ENCODE peak calls at places on chromosomes 16 and 17, in seven cellular contexts. M is prostate gland, P is omental fat pad, Z is AG09309, D is ovary, H is transverse colon, K is fibroblast of lung. U is an unnamed sample.
A peak's percentile ranks its signal among the peaks of the same experiment; 100 is the strongest.

GRCh38 chr16:28534542-28535373 is 4.0 kb downstream of the NUPR1 start:
- DNase-seq in M (no peak), P (peak; percentile 57), Z (peak; percentile 61), D (no peak), H (peak; percentile 47), K (peak; percentile 73), U (no peak)

GRCh38 chr16:10093564-10093963 is 88.7 kb downstream of the GRIN2A start:
- DNase-seq in M (no peak), P (no peak), Z (no peak), D (no peak), H (no peak), K (no peak), U (no peak)

GRCh38 chr17:57289130-57289529 is 32.8 kb downstream of the MSI2 start:
- DNase-seq in M (no peak), P (no peak), Z (no peak), D (no peak), H (no peak), K (no peak), U (no peak)

GRCh38 chr17:81701288-81702071 is 1.7 kb upstream of the MRPL12 start:
- DNase-seq in M (no peak), P (no peak), Z (no peak), D (no peak), H (no peak), K (no peak), U (no peak)

GRCh38 chr17:7705269-7706255 is 560 bp downstream of the EFNB3 start:
- DNase-seq in M (no peak), P (no peak), Z (no peak), D (no peak), H (no peak), K (no peak), U (no peak)

GRCh38 chr17:59791603-59792457 is 84.4 kb downstream of the VMP1 start:
- DNase-seq in M (no peak), P (no peak), Z (no peak), D (no peak), H (no peak), K (no peak), U (no peak)

GRCh38 chr17:32875230-32875903 is 1.6 kb downstream of the MYO1D start:
- DNase-seq in M (no peak), P (no peak), Z (no peak), D (no peak), H (no peak), K (no peak), U (no peak)

GRCh38 chr17:27974531-27975145 is 67.8 kb upstream of the NLK start:
- DNase-seq in M (no peak), P (no peak), Z (no peak), D (no peak), H (no peak), K (no peak), U (no peak)

GRCh38 chr17:35084987-35085386 is 21.5 kb upstream of the RFFL start:
- DNase-seq in M (no peak), P (no peak), Z (no peak), D (no peak), H (peak; percentile 21), K (peak; percentile 40), U (no peak)

GRCh38 chr17:66689192-66689591 is 145.7 kb upstream of the CACNG5 start:
- DNase-seq in M (no peak), P (no peak), Z (no peak), D (no peak), H (no peak), K (no peak), U (no peak)

GRCh38 chr17:44602970-44603369 is 45.7 kb downstream of the FZD2 start:
- DNase-seq in M (no peak), P (no peak), Z (no peak), D (no peak), H (no peak), K (no peak), U (no peak)

DNA sequence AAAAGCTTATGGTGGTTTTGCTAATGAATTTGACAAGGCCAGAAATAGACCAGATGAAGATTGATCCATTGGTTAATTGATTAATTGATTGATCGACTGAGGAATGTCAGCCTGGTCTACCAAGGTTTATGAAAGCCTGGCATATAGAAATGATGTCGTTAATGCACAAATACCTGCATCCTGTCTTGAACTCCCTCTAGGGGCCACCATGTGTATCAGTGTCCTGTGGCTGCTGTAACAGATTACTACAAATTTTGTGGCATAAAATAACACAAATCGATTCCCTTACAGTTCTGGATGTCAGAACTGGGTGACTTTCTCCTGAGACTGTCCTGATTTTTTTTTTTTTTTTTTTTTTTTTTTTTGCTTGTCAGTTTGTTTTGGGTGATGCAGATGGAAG is 553.2 kb downstream of the MAF start:
- DNase-seq in M (no peak), P (no peak), Z (no peak), D (no peak), H (no peak), K (no peak), U (no peak)
- TF ChIP-seq CTCF in M (peak; percentile 41), P (no peak), Z (no peak), D (no peak), H (peak; percentile 48), K (no peak), U (no peak)

GRCh38 chr17:11264183-11264871 is 23.3 kb downstream of the SHISA6 start:
- DNase-seq in M (no peak), P (no peak), Z (no peak), D (no peak), H (no peak), K (no peak), U (no peak)
- TF ChIP-seq CTCF in M (no peak), P (no peak), Z (no peak), D (no peak), H (peak; percentile 11), K (no peak), U (no peak)

GRCh38 chr17:49549691-49550678 is 25.7 kb upstream of the NXPH3 start:
- DNase-seq in M (no peak), P (no peak), Z (no peak), D (no peak), H (no peak), K (no peak), U (no peak)

GRCh38 chr17:49549311-49549605 is 26.4 kb upstream of the NXPH3 start:
- DNase-seq in M (no peak), P (no peak), Z (no peak), D (no peak), H (no peak), K (no peak), U (no peak)

GRCh38 chr17:49548051-49548505 is 27.6 kb upstream of the NXPH3 start:
- DNase-seq in M (no peak), P (no peak), Z (no peak), D (no peak), H (no peak), K (no peak), U (no peak)

GRCh38 chr17:49547566-49547965 is 28.1 kb upstream of the NXPH3 start:
- DNase-seq in M (no peak), P (no peak), Z (no peak), D (no peak), H (no peak), K (no peak), U (no peak)

GRCh38 chr17:49548506-49549310 is 27.0 kb upstream of the NXPH3 start:
- DNase-seq in M (no peak), P (no peak), Z (no peak), D (no peak), H (no peak), K (peak; percentile 36), U (no peak)
- TF ChIP-seq CTCF in M (peak; percentile 78), P (no peak), Z (peak; percentile 85), D (no peak), H (peak; percentile 45), K (peak; percentile 69), U (peak; percentile 63)

GRCh38 chr16:69311533-69312388 is 611 bp downstream of the VPS4A start:
- DNase-seq in M (no peak), P (no peak), Z (no peak), D (no peak), H (peak; percentile 46), K (peak; percentile 15), U (no peak)
- TF ChIP-seq CTCF in M (no peak), P (no peak), Z (peak; percentile 16), D (no peak), H (no peak), K (peak; percentile 4), U (peak; percentile 15)

DNA sequence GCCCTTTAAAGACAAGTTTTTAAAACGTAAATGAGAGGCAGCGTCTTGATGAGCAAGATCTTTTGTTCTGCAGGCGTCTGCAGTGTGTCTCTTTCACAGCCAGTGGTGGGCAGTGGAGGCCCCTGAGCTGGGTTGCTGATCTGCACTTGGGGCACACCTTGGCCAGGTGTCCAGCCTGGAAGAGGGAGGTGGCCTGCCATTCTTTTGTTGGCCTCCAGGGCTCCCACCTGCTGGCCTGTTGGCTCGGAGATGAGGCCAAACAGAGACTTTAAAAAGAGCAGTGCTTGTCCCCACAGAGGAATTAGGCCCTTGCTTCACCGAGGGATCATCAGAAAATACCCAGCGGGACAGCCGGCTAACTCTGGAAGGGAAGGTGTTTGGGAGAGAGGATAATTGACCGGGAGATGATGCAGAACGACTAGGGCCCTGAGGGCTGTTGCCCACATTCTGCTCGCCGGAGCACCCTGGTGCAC is 145.9 kb upstream of the PLCG2 start:
- DNase-seq in M (no peak), P (no peak), Z (no peak), D (no peak), H (no peak), K (no peak), U (no peak)
- TF ChIP-seq CTCF in M (peak; percentile 41), P (no peak), Z (peak; percentile 16), D (no peak), H (no peak), K (no peak), U (no peak)

GRCh38 chr16:88477631-88478030 is 24.6 kb downstream of the ZFPM1 start:
- DNase-seq in M (no peak), P (no peak), Z (no peak), D (no peak), H (no peak), K (no peak), U (no peak)

GRCh38 chr16:88475037-88475436 is 22.0 kb downstream of the ZFPM1 start:
- DNase-seq in M (no peak), P (no peak), Z (no peak), D (no peak), H (no peak), K (no peak), U (no peak)

GRCh38 chr16:88476203-88476602 is 23.1 kb downstream of the ZFPM1 start:
- DNase-seq in M (no peak), P (no peak), Z (no peak), D (no peak), H (no peak), K (no peak), U (no peak)

GRCh38 chr16:88478115-88478514 is 25.0 kb downstream of the ZFPM1 start:
- DNase-seq in M (no peak), P (no peak), Z (no peak), D (no peak), H (no peak), K (no peak), U (no peak)

GRCh38 chr16:88476817-88477397 is 23.8 kb downstream of the ZFPM1 start:
- DNase-seq in M (no peak), P (no peak), Z (no peak), D (no peak), H (no peak), K (no peak), U (no peak)
- TF ChIP-seq CTCF in M (no peak), P (no peak), Z (no peak), D (no peak), H (no peak), K (no peak), U (no peak)